ENCODE peak calls at places on chromosomes 5 and 9, in five cellular contexts. A, K, N, U and J are unnamed samples.

GRCh38 chr9:124219290-124219605 is 38.5 kb upstream of the NEK6 start:
- DNase-seq in A (no peak), K (no peak), N (no peak), U (no peak), J (no peak)

GRCh38 chr5:143977891-143978448 is 166.0 kb downstream of the HMHB1 start:
- DNase-seq in A (peak), K (no peak), N (no peak), U (no peak), J (no peak)

GRCh38 chr5:88676637-88677481 is 206.1 kb downstream of the MEF2C start:
- DNase-seq in A (no peak), K (no peak), N (no peak), U (no peak), J (no peak)

GRCh38 chr9:108056083-108056804 is 566.7 kb upstream of the KLF4 start:
- DNase-seq in A (peak), K (no peak), N (no peak), U (no peak), J (no peak)

GRCh38 chr5:9156282-9156681 is 389.6 kb downstream of the SEMA5A start:
- DNase-seq in A (peak), K (peak), N (no peak), U (no peak), J (no peak)

GRCh38 chr5:157390924-157391297 is 69.1 kb upstream of the NIPAL4 start:
- DNase-seq in A (no peak), K (no peak), N (no peak), U (no peak), J (no peak)

GRCh38 chr9:132560604-132561304 is 21.7 kb upstream of the BARHL1 start:
- DNase-seq in A (no peak), K (no peak), N (no peak), U (no peak), J (no peak)

GRCh38 chr5:124584991-124585715 is 161.3 kb downstream of the ZNF608 start:
- DNase-seq in A (no peak), K (no peak), N (no peak), U (no peak), J (no peak)

GRCh38 chr9:130118841-130119520 is 53.2 kb upstream of the NCS1 start:
- DNase-seq in A (no peak), K (no peak), N (no peak), U (no peak), J (no peak)

GRCh38 chr9:14119694-14120514 is 194.0 kb downstream of the NFIB start:
- DNase-seq in A (peak), K (no peak), N (no peak), U (no peak), J (no peak)

GRCh38 chr9:72365525-72366256 is 683 bp upstream of the ZFAND5 start:
- DNase-seq in A (peak), K (peak), N (peak), U (peak), J (peak)

GRCh38 chr9:89985078-89985477 is 380.3 kb downstream of the GADD45G start:
- DNase-seq in A (no peak), K (no peak), N (no peak), U (no peak), J (no peak)

GRCh38 chr5:14593326-14594036 is 11.9 kb downstream of the OTULINL start:
- DNase-seq in A (no peak), K (no peak), N (no peak), U (no peak), J (no peak)

GRCh38 chr5:163659568-163659902 is 154.1 kb downstream of the MAT2B start:
- DNase-seq in A (no peak), K (no peak), N (no peak), U (no peak), J (no peak)

GRCh38 chr5:111999286-111999685 is 242.3 kb upstream of the NREP start:
- DNase-seq in A (peak), K (no peak), N (no peak), U (no peak), J (no peak)

GRCh38 chr9:90029996-90030395 is 425.2 kb downstream of the GADD45G start:
- DNase-seq in A (peak), K (no peak), N (no peak), U (no peak), J (no peak)

GRCh38 chr9:130445268-130445983 is 665 bp downstream of the ASS1 start:
- DNase-seq in A (peak), K (no peak), N (no peak), U (peak), J (no peak)

GRCh38 chr5:94423411-94423810 is 195.0 kb downstream of the KIAA0825 start:
- DNase-seq in A (no peak), K (no peak), N (no peak), U (no peak), J (no peak)

GRCh38 chr9:98318041-98318790 is 62.8 kb upstream of the TBC1D2 start:
- DNase-seq in A (no peak), K (no peak), N (no peak), U (no peak), J (no peak)

GRCh38 chr9:116073826-116074225 is 79.8 kb upstream of the PAPPA start:
- DNase-seq in A (peak), K (no peak), N (no peak), U (no peak), J (no peak)

GRCh38 chr5:138963763-138964371 is 88.7 kb upstream of the LRRTM2 start:
- DNase-seq in A (no peak), K (no peak), N (no peak), U (no peak), J (no peak)

GRCh38 chr5:136048966-136049365 is 20.2 kb downstream of the TGFBI start:
- DNase-seq in A (no peak), K (no peak), N (no peak), U (no peak), J (no peak)

GRCh38 chr9:98686961-98687855 is 21.5 kb downstream of the GABBR2 start:
- DNase-seq in A (no peak), K (no peak), N (no peak), U (no peak), J (no peak)

DNA sequence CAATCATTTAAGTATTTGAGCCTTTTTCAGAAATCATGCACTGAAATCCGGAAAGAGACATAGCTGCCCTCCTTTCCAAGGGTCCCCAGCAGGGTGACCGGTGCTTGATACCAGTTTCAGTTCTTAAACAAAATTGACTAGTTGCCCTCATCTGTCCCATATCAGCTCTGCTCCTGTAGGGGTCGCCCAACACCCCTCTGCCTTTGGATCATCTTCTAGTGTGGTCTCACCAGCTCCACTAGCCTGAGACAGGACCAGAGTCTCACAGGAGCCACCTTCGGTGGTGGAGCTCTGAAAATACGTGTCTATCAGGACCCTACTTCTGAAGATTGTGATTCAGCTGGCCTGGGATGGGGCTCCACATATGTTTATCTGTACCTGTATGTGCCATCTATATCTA is 428.2 kb downstream of the ENC1 start:
- DNase-seq in A (peak), K (no peak), N (no peak), U (no peak), J (no peak)
- TF ChIP-seq CTCF in A (peak), K (no peak), N (no peak), U (no peak), J (no peak)

DNA sequence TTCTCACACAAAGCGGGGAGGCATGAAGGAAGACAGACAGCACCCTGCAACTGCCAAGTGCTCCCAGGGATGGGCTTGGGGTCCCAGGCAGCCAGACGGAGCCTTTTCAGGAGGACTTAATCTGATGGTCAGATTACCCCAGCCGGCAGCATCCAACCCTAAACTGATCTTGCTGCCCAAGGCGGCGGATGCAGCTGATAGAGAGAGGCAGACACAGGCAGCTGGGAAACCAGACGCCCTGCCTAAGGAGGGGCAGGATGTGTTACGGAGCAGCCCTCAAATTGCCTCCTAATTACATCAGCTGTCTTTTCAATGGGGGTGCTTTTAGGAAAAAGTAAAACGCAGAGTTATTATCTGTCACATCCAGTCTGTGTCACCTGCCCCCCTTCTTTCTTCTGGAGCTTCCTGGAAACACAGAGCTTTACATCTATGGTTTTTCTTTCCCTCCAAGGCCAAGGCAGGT is 190.9 kb upstream of the PANK3 start:
- DNase-seq in A (no peak), K (no peak), N (no peak), U (no peak), J (no peak)
- TF ChIP-seq CTCF in A (no peak), K (no peak), N (no peak), U (no peak), J (no peak)

GRCh38 chr5:80186634-80187033 is 69.2 kb downstream of the SERINC5 start:
- DNase-seq in A (peak), K (no peak), N (no peak), U (peak), J (no peak)

GRCh38 chr5:80187274-80187673 is 68.6 kb downstream of the SERINC5 start:
- DNase-seq in A (peak), K (no peak), N (no peak), U (peak), J (no peak)

GRCh38 chr5:80189701-80190100 is 66.1 kb downstream of the SERINC5 start:
- DNase-seq in A (no peak), K (no peak), N (no peak), U (peak), J (no peak)

GRCh38 chr5:80189201-80189600 is 66.6 kb downstream of the SERINC5 start:
- DNase-seq in A (no peak), K (no peak), N (no peak), U (peak), J (no peak)

DNA sequence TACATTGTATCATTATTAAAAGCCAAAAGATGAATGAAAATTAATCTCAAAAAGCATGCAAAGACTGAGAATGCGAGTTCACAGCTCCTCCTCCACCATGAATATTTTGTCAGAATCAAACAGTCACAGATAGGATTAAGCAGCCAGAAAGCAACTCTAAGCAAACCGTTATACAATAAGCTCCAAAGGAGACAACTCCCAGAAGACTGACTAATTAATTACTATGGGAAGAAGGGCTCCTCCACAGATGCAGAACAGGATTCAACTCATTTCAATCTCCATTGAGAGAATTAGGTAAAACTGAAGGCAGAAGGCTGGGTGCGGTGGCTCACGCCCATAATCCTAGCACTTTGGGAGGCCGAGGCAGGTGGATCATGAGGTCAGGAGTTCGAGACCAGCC is 68.2 kb downstream of the SERINC5 start:
- DNase-seq in A (no peak), K (no peak), N (no peak), U (no peak), J (no peak)
- TF ChIP-seq CTCF in A (no peak), K (no peak), N (no peak), U (no peak), J (no peak)

GRCh38 chr5:317086-317811 is 4.3 kb upstream of the AHRR start:
- DNase-seq in A (peak), K (no peak), N (no peak), U (no peak), J (no peak)
- TF ChIP-seq CTCF in A (peak), K (peak), N (no peak), U (no peak), J (no peak)

GRCh38 chr5:132747064-132747692 is at the start of gene CCNI2:
- DNase-seq in A (no peak), K (no peak), N (peak), U (no peak), J (no peak)
- TF ChIP-seq CTCF in A (no peak), K (no peak), N (peak), U (no peak), J (no peak)

GRCh38 chr5:147450596-147450995 is 59.3 kb downstream of the DPYSL3 start:
- DNase-seq in A (no peak), K (no peak), N (no peak), U (no peak), J (no peak)
- TF ChIP-seq CTCF in A (no peak), K (no peak), N (no peak), U (no peak), J (no peak)

DNA sequence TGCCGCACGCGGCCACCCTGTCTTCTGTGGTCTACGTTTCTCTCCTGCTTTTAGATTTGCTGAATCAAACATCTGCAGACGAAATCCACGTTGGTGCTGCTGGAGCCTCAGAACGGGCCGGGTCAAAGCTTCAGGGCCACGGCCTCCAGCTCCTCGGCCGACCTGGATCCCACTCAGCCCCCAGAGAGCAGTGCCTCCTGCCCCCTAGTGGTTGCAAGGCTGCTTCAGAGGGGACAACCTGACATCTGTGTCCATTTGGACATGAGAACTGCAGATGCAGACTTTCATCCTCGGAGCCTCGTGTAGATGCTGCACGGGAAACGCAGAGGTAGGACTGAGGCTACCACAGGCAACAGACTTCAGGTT is 23.0 kb upstream of the SLC6A3 start:
- DNase-seq in A (peak), K (no peak), N (no peak), U (no peak), J (no peak)
- TF ChIP-seq CTCF in A (peak), K (peak), N (peak), U (no peak), J (no peak)

GRCh38 chr9:135065804-135066203 is 21.7 kb upstream of the OLFM1 start:
- DNase-seq in A (no peak), K (no peak), N (no peak), U (no peak), J (no peak)

GRCh38 chr9:135066291-135066690 is 21.2 kb upstream of the OLFM1 start:
- DNase-seq in A (no peak), K (no peak), N (no peak), U (no peak), J (no peak)

GRCh38 chr9:135062254-135062653 is 25.2 kb upstream of the OLFM1 start:
- DNase-seq in A (no peak), K (no peak), N (no peak), U (no peak), J (no peak)

GRCh38 chr9:135067091-135067710 is 20.3 kb upstream of the OLFM1 start:
- DNase-seq in A (no peak), K (no peak), N (no peak), U (no peak), J (no peak)

DNA sequence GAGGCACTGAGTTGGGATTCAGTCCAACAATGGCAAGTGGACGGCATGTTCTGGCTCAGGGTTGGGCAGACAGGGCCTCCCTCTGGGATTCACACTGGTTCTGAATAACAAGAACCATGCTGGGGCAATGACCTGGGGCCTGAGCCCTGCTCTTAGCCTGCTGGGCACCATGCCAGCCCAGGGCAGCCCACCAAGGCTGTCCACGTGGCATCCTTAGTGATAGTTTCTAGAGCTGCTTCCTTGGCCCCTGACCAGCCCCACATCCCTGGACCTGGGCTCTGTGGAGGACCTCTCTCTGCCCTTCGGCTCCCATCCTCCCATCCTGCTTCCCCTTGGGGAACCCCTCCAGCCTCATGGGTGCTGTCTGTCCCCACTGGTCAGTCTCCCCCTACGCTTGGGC is 22.3 kb upstream of the OLFM1 start:
- DNase-seq in A (no peak), K (no peak), N (no peak), U (no peak), J (no peak)
- TF ChIP-seq CTCF in A (no peak), K (no peak), N (no peak), U (no peak), J (no peak)

DNA sequence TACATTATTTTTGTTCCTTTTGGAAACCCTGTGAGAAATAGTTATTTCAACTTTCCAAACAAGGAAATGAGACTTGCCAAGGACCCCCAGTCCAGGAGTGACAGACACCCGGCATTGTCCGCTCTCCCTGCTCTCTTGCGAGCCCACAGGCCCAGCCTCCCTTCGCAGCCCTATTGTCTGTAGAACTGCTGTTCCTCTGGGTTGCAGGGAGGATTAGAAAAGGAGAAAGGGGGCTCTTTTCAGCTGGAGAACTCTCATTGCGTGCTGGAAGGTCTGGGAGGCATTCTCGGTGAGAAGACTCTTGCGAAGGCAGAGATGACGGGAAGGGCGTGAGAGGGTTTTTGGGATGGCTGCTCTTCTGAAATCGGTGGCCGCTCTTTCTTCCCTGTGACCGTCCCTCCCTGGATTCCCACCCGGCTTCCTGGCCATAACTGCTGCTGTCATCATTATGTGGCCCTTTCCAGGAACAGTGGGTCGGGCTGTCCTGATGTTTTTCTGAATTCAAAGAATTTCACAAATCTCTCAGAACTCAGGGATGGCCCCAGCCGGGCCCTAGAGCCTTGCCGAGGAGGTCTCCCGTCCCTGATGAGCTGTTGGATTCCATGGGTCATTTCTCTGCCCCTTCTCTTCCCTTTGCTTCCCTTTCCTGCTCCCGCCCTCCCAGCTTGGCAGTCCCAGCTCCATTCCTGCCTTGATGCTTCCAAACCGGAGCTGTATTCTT is 29.8 kb downstream of the STC2 start:
- DNase-seq in A (no peak), K (no peak), N (no peak), U (no peak), J (no peak)
- TF ChIP-seq CTCF in A (no peak), K (no peak), N (no peak), U (no peak), J (no peak)